ENCODE peak calls at places on chromosomes 2 and 18, in four cellular contexts. One of them, this sample, is unnamed.

GRCh38 chr2:201978988-201979387 is 54.7 kb upstream of the FZD7 start:
- DNase-seq in H1: no peak
- DNase-seq in IMR-90: no peak
- DNase-seq in H9: no peak
- DNase-seq in this sample: no peak

GRCh38 chr2:18356676-18357075 is 203.8 kb downstream of the RDH14 start:
- DNase-seq in IMR-90: peak
- DNase-seq in H1: no peak
- DNase-seq in H9: no peak
- DNase-seq in this sample: peak

GRCh38 chr2:153873062-153874048 is 1.6 kb downstream of the GALNT13 start:
- DNase-seq in H1: no peak
- DNase-seq in H9: peak
- DNase-seq in IMR-90: no peak
- DNase-seq in this sample: peak

GRCh38 chr2:148048475-148049221 is 27.8 kb downstream of the MBD5 start:
- DNase-seq in IMR-90: peak
- DNase-seq in H9: no peak
- DNase-seq in H1: no peak
- DNase-seq in this sample: no peak

GRCh38 chr2:241489733-241490443 is 18.5 kb downstream of the STK25 start:
- DNase-seq in IMR-90: no peak
- DNase-seq in H9: no peak
- DNase-seq in H1: no peak
- DNase-seq in this sample: no peak

GRCh38 chr2:103823847-103824246 is 1030.1 kb upstream of the POU3F3 start:
- DNase-seq in H1: no peak
- DNase-seq in H9: no peak
- DNase-seq in IMR-90: no peak
- DNase-seq in this sample: no peak

GRCh38 chr18:8450013-8450412 is 159.2 kb upstream of the RAB12 start:
- DNase-seq in IMR-90: no peak
- DNase-seq in H9: peak
- DNase-seq in H1: peak
- DNase-seq in this sample: peak

GRCh38 chr2:217279571-217279970 is 419.7 kb upstream of the TNP1 start:
- DNase-seq in H1: no peak
- DNase-seq in IMR-90: peak
- DNase-seq in H9: no peak
- DNase-seq in this sample: no peak

GRCh38 chr2:3738454-3738853 is 35.1 kb downstream of the DCDC2C start:
- DNase-seq in H1: no peak
- DNase-seq in IMR-90: peak
- DNase-seq in H9: peak
- DNase-seq in this sample: peak

GRCh38 chr2:15939854-15940660 is at the start of gene MYCN:
- DNase-seq in H1: peak
- DNase-seq in H9: peak
- DNase-seq in IMR-90: no peak
- DNase-seq in this sample: peak

GRCh38 chr2:42795871-42796301 is 3.5 kb upstream of the HAAO start:
- DNase-seq in H9: no peak
- DNase-seq in H1: no peak
- DNase-seq in IMR-90: peak
- DNase-seq in this sample: no peak

GRCh38 chr18:43322133-43322532 is 44.8 kb upstream of the SYT4 start:
- DNase-seq in H9: no peak
- DNase-seq in H1: no peak
- DNase-seq in IMR-90: no peak
- DNase-seq in this sample: no peak

GRCh38 chr2:142880275-142880674 is 2.8 kb downstream of the KYNU start:
- DNase-seq in H1: no peak
- DNase-seq in IMR-90: peak
- DNase-seq in H9: no peak
- DNase-seq in this sample: no peak

GRCh38 chr2:148523315-148523714 is 121.2 kb upstream of the EPC2 start:
- DNase-seq in H9: peak
- DNase-seq in IMR-90: no peak
- DNase-seq in H1: no peak
- DNase-seq in this sample: no peak

GRCh38 chr2:489084-489483 is 188.1 kb downstream of the TMEM18 start:
- DNase-seq in H1: no peak
- DNase-seq in H9: no peak
- DNase-seq in IMR-90: no peak
- DNase-seq in this sample: no peak

GRCh38 chr2:11422901-11423435 is 43.0 kb downstream of the E2F6 start:
- DNase-seq in H1: no peak
- DNase-seq in H9: no peak
- DNase-seq in IMR-90: no peak
- DNase-seq in this sample: no peak

GRCh38 chr2:240247241-240247867 is 106.9 kb upstream of the OTOS start:
- DNase-seq in H1: no peak
- DNase-seq in H9: no peak
- DNase-seq in IMR-90: no peak
- DNase-seq in this sample: no peak

GRCh38 chr2:37325625-37326071 is 1.0 kb upstream of the PRKD3 start:
- DNase-seq in H1: no peak
- DNase-seq in H9: no peak
- DNase-seq in IMR-90: no peak
- DNase-seq in this sample: no peak

GRCh38 chr2:47867205-47867604 is 39.1 kb downstream of the FBXO11 start:
- DNase-seq in H9: no peak
- DNase-seq in H1: no peak
- DNase-seq in IMR-90: peak
- DNase-seq in this sample: no peak

GRCh38 chr2:39741871-39742270 is 37.2 kb downstream of the THUMPD2 start:
- DNase-seq in H9: no peak
- DNase-seq in H1: no peak
- DNase-seq in IMR-90: peak
- DNase-seq in this sample: no peak

GRCh38 chr2:101619191-101619591 is 78.3 kb upstream of the MAP4K4 start:
- DNase-seq in H9: no peak
- DNase-seq in H1: no peak
- DNase-seq in IMR-90: peak
- DNase-seq in this sample: no peak

GRCh38 chr2:54459037-54459441 is 2.9 kb downstream of the SPTBN1 start:
- DNase-seq in H1: no peak
- DNase-seq in IMR-90: peak
- DNase-seq in H9: no peak
- DNase-seq in this sample: no peak

GRCh38 chr18:24600076-24600654 is 139.7 kb downstream of the HRH4 start:
- DNase-seq in IMR-90: peak
- DNase-seq in H9: no peak
- DNase-seq in H1: no peak
- DNase-seq in this sample: peak

GRCh38 chr2:207123776-207124391 is 41.9 kb downstream of the KLF7 start:
- DNase-seq in H1: no peak
- DNase-seq in IMR-90: no peak
- DNase-seq in H9: no peak
- DNase-seq in this sample: peak

GRCh38 chr2:222582931-222583330 is 73.0 kb downstream of the FARSB start:
- DNase-seq in H9: no peak
- DNase-seq in IMR-90: no peak
- DNase-seq in H1: no peak
- DNase-seq in this sample: peak

GRCh38 chr18:58310517-58310916 is 266.5 kb downstream of the NEDD4L start:
- DNase-seq in IMR-90: no peak
- DNase-seq in H9: no peak
- DNase-seq in H1: no peak
- DNase-seq in this sample: no peak

GRCh38 chr18:28657836-28658410 is 481.0 kb upstream of the CDH2 start:
- DNase-seq in H9: no peak
- DNase-seq in IMR-90: no peak
- DNase-seq in H1: no peak
- DNase-seq in this sample: no peak

GRCh38 chr18:42401131-42401673 is 446.2 kb downstream of the PIK3C3 start:
- DNase-seq in H1: no peak
- DNase-seq in IMR-90: no peak
- DNase-seq in H9: no peak
- DNase-seq in this sample: peak

GRCh38 chr2:48204750-48205136 is 298.4 kb upstream of the FBXO11 start:
- DNase-seq in H1: no peak
- DNase-seq in H9: no peak
- DNase-seq in IMR-90: no peak
- DNase-seq in this sample: no peak

GRCh38 chr2:241064008-241064801 is 37.9 kb downstream of the MTERF4 start:
- DNase-seq in H9: peak
- DNase-seq in IMR-90: no peak
- DNase-seq in H1: no peak
- DNase-seq in this sample: peak

GRCh38 chr2:15560404-15560987 is 638 bp downstream of the NBAS start:
- DNase-seq in H1: no peak
- DNase-seq in H9: no peak
- DNase-seq in IMR-90: peak
- DNase-seq in this sample: peak

GRCh38 chr2:200725620-200726019 is 86.1 kb upstream of the BZW1 start:
- DNase-seq in H9: no peak
- DNase-seq in H1: no peak
- DNase-seq in IMR-90: no peak
- DNase-seq in this sample: no peak

GRCh38 chr2:28753043-28753683 is 1.5 kb downstream of the PPP1CB start:
- DNase-seq in H1: no peak
- DNase-seq in H9: no peak
- DNase-seq in IMR-90: peak
- DNase-seq in this sample: peak

GRCh38 chr2:130302164-130302886 is 40.4 kb upstream of the IMP4 start:
- DNase-seq in H9: no peak
- DNase-seq in IMR-90: no peak
- DNase-seq in H1: no peak
- DNase-seq in this sample: no peak

GRCh38 chr18:76686737-76687231 is 135.6 kb upstream of the ZNF236 start:
- DNase-seq in IMR-90: peak
- DNase-seq in H1: no peak
- DNase-seq in H9: peak
- DNase-seq in this sample: peak

GRCh38 chr2:225317191-225317590 is 82.3 kb upstream of the NYAP2 start:
- DNase-seq in H9: no peak
- DNase-seq in IMR-90: no peak
- DNase-seq in H1: no peak
- DNase-seq in this sample: no peak

GRCh38 chr18:65567372-65567771 is 183.4 kb upstream of the CDH7 start:
- DNase-seq in H9: no peak
- DNase-seq in IMR-90: no peak
- DNase-seq in H1: no peak
- DNase-seq in this sample: peak

GRCh38 chr2:54641988-54642387 is 81.5 kb upstream of the EML6 start:
- DNase-seq in IMR-90: no peak
- DNase-seq in H1: no peak
- DNase-seq in H9: no peak
- DNase-seq in this sample: no peak

GRCh38 chr2:67561411-67561965 is 164.4 kb downstream of the ETAA1 start:
- DNase-seq in H9: no peak
- DNase-seq in IMR-90: peak
- DNase-seq in H1: no peak
- DNase-seq in this sample: no peak

GRCh38 chr2:218995972-218996644 is 2.9 kb upstream of the CRYBA2 start:
- DNase-seq in IMR-90: peak
- DNase-seq in H9: peak
- DNase-seq in H1: no peak
- DNase-seq in this sample: peak
- H4K5ac ChIP-seq in IMR-90: no peak
- H4K5ac ChIP-seq in H9: no peak
- H4K5ac ChIP-seq in H1: no peak
- H4K5ac ChIP-seq in this sample: no peak

GRCh38 chr2:221571391-221572179 is 519 bp downstream of the EPHA4 start:
- DNase-seq in H1: no peak
- DNase-seq in IMR-90: peak
- DNase-seq in H9: no peak
- DNase-seq in this sample: peak
- H4K8ac ChIP-seq in H1: peak
- H4K8ac ChIP-seq in IMR-90: no peak
- H4K8ac ChIP-seq in H9: no peak
- H4K8ac ChIP-seq in this sample: no peak

DNA sequence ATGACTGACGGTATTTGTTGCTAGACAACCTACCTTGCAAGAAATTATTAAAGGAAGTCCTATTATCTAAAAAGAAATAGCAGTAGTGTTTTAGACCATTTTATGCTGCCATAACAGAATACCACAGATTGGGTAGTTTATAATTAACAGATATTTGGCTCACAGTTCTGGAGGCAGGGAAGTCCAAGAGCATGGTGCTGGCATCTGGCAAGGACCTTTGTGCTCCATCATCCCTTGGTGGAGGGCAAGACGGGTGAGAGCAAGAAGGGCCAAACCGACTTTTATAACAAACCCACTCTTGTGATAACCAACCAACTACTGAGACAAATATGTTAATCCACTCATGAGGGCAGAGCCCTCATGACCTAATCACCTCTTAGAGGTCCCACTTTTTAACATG is 91.2 kb downstream of the DYNC1I2 start:
- DNase-seq in H1: no peak
- DNase-seq in IMR-90: no peak
- DNase-seq in H9: no peak
- DNase-seq in this sample: no peak
- H2BK15ac ChIP-seq in H1: no peak
- H2BK15ac ChIP-seq in IMR-90: no peak
- H2BK15ac ChIP-seq in H9: no peak
- H2BK15ac ChIP-seq in this sample: no peak

GRCh38 chr2:63104482-63104881 is 53.9 kb downstream of the OTX1 start:
- DNase-seq in H1: no peak
- DNase-seq in H9: no peak
- DNase-seq in IMR-90: no peak
- DNase-seq in this sample: no peak
- H4K5ac ChIP-seq in H1: no peak
- H4K5ac ChIP-seq in H9: no peak
- H4K5ac ChIP-seq in IMR-90: no peak
- H4K5ac ChIP-seq in this sample: no peak

GRCh38 chr18:69401475-69402218 is 959 bp downstream of the DOK6 start:
- DNase-seq in H9: peak
- DNase-seq in IMR-90: peak
- DNase-seq in H1: no peak
- DNase-seq in this sample: peak

GRCh38 chr18:69400976-69401474 is 337 bp downstream of the DOK6 start:
- DNase-seq in IMR-90: peak
- DNase-seq in H9: no peak
- DNase-seq in H1: no peak
- DNase-seq in this sample: peak

GRCh38 chr18:69399253-69399652 is 1.4 kb upstream of the DOK6 start:
- DNase-seq in H1: no peak
- DNase-seq in IMR-90: no peak
- DNase-seq in H9: no peak
- DNase-seq in this sample: peak

GRCh38 chr18:69402219-69402989 is 1.7 kb downstream of the DOK6 start:
- DNase-seq in IMR-90: no peak
- DNase-seq in H1: no peak
- DNase-seq in H9: peak
- DNase-seq in this sample: peak

GRCh38 chr18:69400253-69400975 is at the start of gene DOK6:
- DNase-seq in H9: peak
- DNase-seq in IMR-90: peak
- DNase-seq in H1: no peak
- DNase-seq in this sample: peak
- H4K8ac ChIP-seq in H9: no peak
- H4K8ac ChIP-seq in IMR-90: no peak
- H4K8ac ChIP-seq in H1: peak
- H4K8ac ChIP-seq in this sample: no peak